ENCODE peak calls at places on chromosomes 6 and 20, in seven cellular contexts. D is HCT116, G is psoas muscle, C is left ventricle myocardium inferior, B is ovary, A is PC-3, S is cardiac muscle cell. P is an unnamed sample.

GRCh38 chr6:118735320-118735719 is 83.9 kb upstream of the CEP85L start:
- DNase-seq in D (no peak), G (no peak), C (no peak), B (no peak), A (peak; percentile 28), S (peak; percentile 35), P (no peak)

GRCh38 chr6:125949069-125949468 is 7.5 kb upstream of the HINT3 start:
- DNase-seq in D (no peak), G (no peak), C (no peak), B (no peak), A (no peak), S (no peak), P (no peak)

GRCh38 chr6:8065519-8065911 is 1.3 kb upstream of the BLOC1S5 start:
- DNase-seq in D (no peak), G (no peak), C (no peak), B (no peak), A (no peak), S (no peak), P (no peak)

GRCh38 chr6:27873101-27874030 is 38.8 kb downstream of the OR2B2 start:
- DNase-seq in D (no peak), G (peak; percentile 65), C (peak; percentile 35), B (no peak), A (no peak), S (peak; percentile 40), P (peak; percentile 74)

GRCh38 chr6:17021539-17021889 is 80.3 kb upstream of the STMND1 start:
- DNase-seq in D (no peak), G (no peak), C (no peak), B (no peak), A (no peak), S (no peak), P (no peak)

GRCh38 chr20:51712501-51713212 is 55.5 kb downstream of the ATP9A start:
- DNase-seq in D (peak; percentile 15), G (no peak), C (no peak), B (no peak), A (peak; percentile 75), S (peak; percentile 22), P (no peak)

GRCh38 chr6:72677740-72678139 is 55.9 kb downstream of the KCNQ5 start:
- DNase-seq in D (no peak), G (no peak), C (no peak), B (no peak), A (no peak), S (no peak), P (no peak)

GRCh38 chr6:117417851-117418250 is 7.9 kb downstream of the ROS1 start:
- DNase-seq in D (no peak), G (no peak), C (no peak), B (no peak), A (peak; percentile 40), S (no peak), P (no peak)

GRCh38 chr6:109318328-109318876 is 63.9 kb downstream of the CD164 start:
- DNase-seq in D (no peak), G (peak; percentile 80), C (no peak), B (no peak), A (no peak), S (peak; percentile 34), P (peak; percentile 52)

GRCh38 chr6:98678481-98678880 is 155.9 kb upstream of the POU3F2 start:
- DNase-seq in D (no peak), G (no peak), C (no peak), B (no peak), A (no peak), S (no peak), P (no peak)

GRCh38 chr20:50146214-50146613 is 7.3 kb downstream of the PEDS1 start:
- DNase-seq in D (no peak), G (no peak), C (no peak), B (no peak), A (no peak), S (no peak), P (no peak)

GRCh38 chr6:140393665-140394064 is 1019.2 kb upstream of the CITED2 start:
- DNase-seq in D (no peak), G (no peak), C (no peak), B (no peak), A (no peak), S (no peak), P (no peak)

GRCh38 chr6:71608646-71609045 is 277.7 kb upstream of the RIMS1 start:
- DNase-seq in D (no peak), G (no peak), C (no peak), B (no peak), A (peak; percentile 31), S (no peak), P (no peak)

GRCh38 chr20:49548371-49548947 is 19.5 kb downstream of the PTGIS start:
- DNase-seq in D (no peak), G (no peak), C (no peak), B (no peak), A (no peak), S (no peak), P (no peak)

GRCh38 chr6:43740961-43741764 is 28.8 kb upstream of the VEGFA start:
- DNase-seq in D (no peak), G (no peak), C (no peak), B (no peak), A (no peak), S (no peak), P (peak; percentile 35)

GRCh38 chr6:32183030-32183429 is 1.0 kb downstream of the AGER start:
- DNase-seq in D (no peak), G (no peak), C (no peak), B (no peak), A (no peak), S (no peak), P (no peak)

GRCh38 chr6:27752038-27752885 is 159.9 kb downstream of the OR2B2 start:
- DNase-seq in D (peak; percentile 81), G (peak; percentile 62), C (no peak), B (peak; percentile 42), A (peak; percentile 95), S (peak; percentile 88), P (no peak)

GRCh38 chr6:3830806-3831205 is 18.4 kb upstream of the FAM50B start:
- DNase-seq in D (no peak), G (peak; percentile 8), C (no peak), B (no peak), A (no peak), S (no peak), P (no peak)

GRCh38 chr6:3829285-3829684 is 19.9 kb upstream of the FAM50B start:
- DNase-seq in D (no peak), G (no peak), C (no peak), B (no peak), A (no peak), S (no peak), P (no peak)

GRCh38 chr6:3837781-3838180 is 11.4 kb upstream of the FAM50B start:
- DNase-seq in D (no peak), G (no peak), C (no peak), B (no peak), A (no peak), S (no peak), P (no peak)

GRCh38 chr6:3835055-3835731 is 14.0 kb upstream of the FAM50B start:
- DNase-seq in D (no peak), G (peak; percentile 81), C (no peak), B (peak; percentile 38), A (no peak), S (no peak), P (peak; percentile 90)

GRCh38 chr6:3831741-3832530 is 17.2 kb upstream of the FAM50B start:
- DNase-seq in D (no peak), G (no peak), C (no peak), B (no peak), A (no peak), S (no peak), P (no peak)
- H3K27ac ChIP-seq in D (no peak overlapping the region), G (no peak overlapping the region), C (peak overlapping the region; percentile 49), B (no peak overlapping the region), A (no peak overlapping the region), S (no peak overlapping the region), P (peak overlapping the region; percentile 17)

DNA sequence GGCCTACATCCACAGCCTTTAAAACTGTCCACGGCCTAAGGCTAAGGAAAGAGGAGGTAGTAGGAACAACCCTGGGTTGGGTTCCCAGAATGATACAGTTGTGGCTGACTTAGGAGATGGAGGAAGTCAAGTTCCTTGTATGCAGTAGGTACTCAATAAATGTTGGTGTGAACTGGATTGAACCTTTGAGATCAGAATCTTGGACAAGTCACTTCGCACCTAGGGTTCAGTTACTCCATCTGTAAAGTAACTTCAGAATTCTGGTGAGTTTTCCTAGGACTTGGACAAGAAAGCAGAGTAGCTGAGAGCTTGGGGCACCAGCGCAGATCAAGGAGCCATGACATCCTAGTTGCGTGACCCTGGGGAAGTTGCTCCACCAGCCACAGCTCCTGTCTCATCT is 9.1 kb downstream of the XKR7 start:
- DNase-seq in D (no peak), G (no peak), C (no peak), B (no peak), A (no peak), S (no peak), P (no peak)
- H3K27me3 ChIP-seq in D (peaks cover 8% of the 10 kb centered on the region), G (no peaks in the 10 kb centered on the region), C (peaks cover 68% of the 10 kb centered on the region), B (no peaks in the 10 kb centered on the region), A (peaks cover 36% of the 10 kb centered on the region), S (no peaks in the 10 kb centered on the region), P (no peaks in the 10 kb centered on the region)

GRCh38 chr20:1801551-1801950 is 93.7 kb upstream of the SIRPA start:
- DNase-seq in D (no peak), G (no peak), C (no peak), B (no peak), A (no peak), S (no peak), P (no peak)

GRCh38 chr20:1798982-1799381 is 96.2 kb upstream of the SIRPA start:
- DNase-seq in D (no peak), G (no peak), C (no peak), B (no peak), A (peak; percentile 68), S (no peak), P (no peak)

GRCh38 chr20:1802385-1803215 is 92.6 kb upstream of the SIRPA start:
- DNase-seq in D (no peak), G (peak; percentile 82), C (peak; percentile 65), B (peak; percentile 28), A (peak; percentile 70), S (peak; percentile 78), P (peak; percentile 79)

GRCh38 chr20:1800180-1800579 is 95.0 kb upstream of the SIRPA start:
- DNase-seq in D (no peak), G (no peak), C (no peak), B (no peak), A (no peak), S (no peak), P (no peak)

GRCh38 chr20:1800777-1801176 is 94.4 kb upstream of the SIRPA start:
- DNase-seq in D (no peak), G (no peak), C (no peak), B (no peak), A (peak; percentile 72), S (peak; percentile 18), P (no peak)
- TF ChIP-seq CTCF in D (peak; percentile 34), G (peak; percentile 4), C (peak; percentile 30), B (no peak), A (peak; percentile 81), S (peak; percentile 54), P (peak; percentile 31)

GRCh38 chr6:115667478-115667996 is 393.2 kb downstream of the FRK start:
- DNase-seq in D (no peak), G (no peak), C (no peak), B (no peak), A (no peak), S (no peak), P (no peak)

GRCh38 chr6:115665310-115665709 is 395.4 kb downstream of the FRK start:
- DNase-seq in D (no peak), G (no peak), C (no peak), B (no peak), A (no peak), S (no peak), P (no peak)

GRCh38 chr6:115666997-115667396 is 393.7 kb downstream of the FRK start:
- DNase-seq in D (no peak), G (no peak), C (no peak), B (no peak), A (no peak), S (peak; percentile 39), P (no peak)

GRCh38 chr6:115668781-115669180 is 391.9 kb downstream of the FRK start:
- DNase-seq in D (no peak), G (no peak), C (no peak), B (no peak), A (no peak), S (no peak), P (no peak)

GRCh38 chr6:115663681-115664080 is 397.0 kb downstream of the FRK start:
- DNase-seq in D (no peak), G (no peak), C (no peak), B (no peak), A (no peak), S (peak; percentile 31), P (no peak)
- H3K27ac ChIP-seq in D (no peak overlapping the region), G (no peak overlapping the region), C (no peak overlapping the region), B (no peak overlapping the region), A (no peak overlapping the region), S (no peak overlapping the region), P (no peak overlapping the region)

P was measured in right lobe of liver.